ENCODE peak calls at places on chromosome 16, in nine cellular contexts. C, F, H, U, T, I, Y, J and L are unnamed samples. For H3K4me1, the result is how much of the 10 kb centered on the place peaks cover.

GRCh38 chr16:89315271-89315670 is 97.8 kb downstream of the ZNF778 start:
- DNase-seq in C (no peak), F (no peak), H (no peak), U (no peak), T (no peak), I (no peak), Y (no peak), J (no peak), L (no peak)

GRCh38 chr16:75927824-75928223 is 201.5 kb upstream of the CPHXL start:
- DNase-seq in C (no peak), F (no peak), H (no peak), U (no peak), T (no peak), I (no peak), Y (no peak), J (no peak), L (no peak)

GRCh38 chr16:1392826-1393225 is 21.7 kb downstream of the UNKL start:
- DNase-seq in C (no peak), F (no peak), H (no peak), U (no peak), T (no peak), I (no peak), Y (no peak), J (no peak), L (no peak)

GRCh38 chr16:48126801-48127644 is 28.8 kb downstream of the ABCC12 start:
- DNase-seq in C (no peak), F (no peak), H (no peak), U (peak), T (peak), I (no peak), Y (peak), J (peak), L (no peak)

GRCh38 chr16:70430667-70431536 is 8.0 kb downstream of the ST3GAL2 start:
- DNase-seq in C (no peak), F (no peak), H (no peak), U (no peak), T (peak), I (no peak), Y (no peak), J (no peak), L (no peak)

GRCh38 chr16:2894231-2894630 is 11.2 kb downstream of the FLYWCH2 start:
- DNase-seq in C (no peak), F (no peak), H (no peak), U (no peak), T (no peak), I (no peak), Y (no peak), J (no peak), L (no peak)

GRCh38 chr16:85238233-85238647 is 126.0 kb upstream of the CIBAR2 start:
- DNase-seq in C (no peak), F (peak), H (peak), U (no peak), T (peak), I (no peak), Y (no peak), J (peak), L (peak)

GRCh38 chr16:10531582-10531981 is 48.8 kb downstream of the EMP2 start:
- DNase-seq in C (no peak), F (no peak), H (no peak), U (no peak), T (no peak), I (no peak), Y (no peak), J (no peak), L (no peak)

GRCh38 chr16:68529931-68530667 is 9.0 kb upstream of the ZFP90 start:
- DNase-seq in C (peak), F (peak), H (peak), U (peak), T (peak), I (peak), Y (peak), J (peak), L (peak)

GRCh38 chr16:89315791-89316581 is 98.5 kb downstream of the ZNF778 start:
- DNase-seq in C (no peak), F (no peak), H (peak), U (peak), T (peak), I (peak), Y (no peak), J (peak), L (peak)

GRCh38 chr16:52671560-52671959 is 124.6 kb upstream of the TOX3 start:
- DNase-seq in C (no peak), F (no peak), H (no peak), U (no peak), T (no peak), I (no peak), Y (no peak), J (no peak), L (no peak)

GRCh38 chr16:86120201-86120981 is 221.4 kb downstream of the IRF8 start:
- DNase-seq in C (no peak), F (no peak), H (no peak), U (no peak), T (peak), I (no peak), Y (no peak), J (no peak), L (no peak)

GRCh38 chr16:30417447-30418349 is 10.3 kb downstream of the ZNF771 start:
- DNase-seq in C (peak), F (peak), H (peak), U (peak), T (peak), I (peak), Y (peak), J (peak), L (peak)

GRCh38 chr16:13936596-13937081 is 16.7 kb downstream of the ERCC4 start:
- DNase-seq in C (peak), F (no peak), H (peak), U (peak), T (peak), I (no peak), Y (peak), J (no peak), L (no peak)

GRCh38 chr16:68396481-68396880 is 51.8 kb downstream of the SMPD3 start:
- DNase-seq in C (peak), F (peak), H (peak), U (peak), T (peak), I (peak), Y (no peak), J (peak), L (no peak)

GRCh38 chr16:69595127-69596036 is 29.6 kb downstream of the NFAT5 start:
- DNase-seq in C (no peak), F (no peak), H (no peak), U (peak), T (peak), I (no peak), Y (no peak), J (no peak), L (no peak)

GRCh38 chr16:78128920-78129319 is 29.5 kb downstream of the WWOX start:
- DNase-seq in C (no peak), F (no peak), H (no peak), U (no peak), T (no peak), I (no peak), Y (no peak), J (no peak), L (no peak)

GRCh38 chr16:87145181-87146176 is 171.7 kb downstream of the C16orf95 start:
- DNase-seq in C (no peak), F (no peak), H (no peak), U (peak), T (peak), I (no peak), Y (no peak), J (no peak), L (no peak)

GRCh38 chr16:80296034-80296433 is 244.8 kb upstream of the DYNLRB2 start:
- DNase-seq in C (no peak), F (no peak), H (no peak), U (no peak), T (no peak), I (no peak), Y (no peak), J (no peak), L (no peak)

GRCh38 chr16:10858203-10858602 is 18.8 kb upstream of the CIITA start:
- DNase-seq in C (no peak), F (no peak), H (no peak), U (no peak), T (no peak), I (no peak), Y (no peak), J (no peak), L (no peak)

GRCh38 chr16:56353054-56353921 is 72.1 kb downstream of the AMFR start:
- DNase-seq in C (peak), F (no peak), H (peak), U (no peak), T (no peak), I (peak), Y (peak), J (peak), L (no peak)

GRCh38 chr16:87551487-87551886 is 50.8 kb upstream of the JPH3 start:
- DNase-seq in C (no peak), F (no peak), H (no peak), U (no peak), T (no peak), I (no peak), Y (no peak), J (no peak), L (no peak)

GRCh38 chr16:1181715-1182671 is 29.1 kb downstream of the CACNA1H start:
- DNase-seq in C (peak), F (peak), H (peak), U (peak), T (peak), I (peak), Y (peak), J (peak), L (peak)

GRCh38 chr16:30409125-30410060 is 2.0 kb downstream of the ZNF771 start:
- DNase-seq in C (peak), F (peak), H (peak), U (peak), T (peak), I (peak), Y (peak), J (peak), L (peak)

GRCh38 chr16:10521681-10522274 is 58.6 kb downstream of the EMP2 start:
- DNase-seq in C (peak), F (peak), H (peak), U (peak), T (peak), I (no peak), Y (peak), J (peak), L (no peak)

GRCh38 chr16:72877374-72878028 is 170.4 kb downstream of the ZFHX3 start:
- DNase-seq in C (no peak), F (no peak), H (peak), U (peak), T (peak), I (no peak), Y (no peak), J (no peak), L (no peak)

GRCh38 chr16:88578446-88579313 is 8.5 kb downstream of the ZC3H18 start:
- DNase-seq in C (no peak), F (no peak), H (no peak), U (no peak), T (no peak), I (no peak), Y (no peak), J (no peak), L (no peak)

DNA sequence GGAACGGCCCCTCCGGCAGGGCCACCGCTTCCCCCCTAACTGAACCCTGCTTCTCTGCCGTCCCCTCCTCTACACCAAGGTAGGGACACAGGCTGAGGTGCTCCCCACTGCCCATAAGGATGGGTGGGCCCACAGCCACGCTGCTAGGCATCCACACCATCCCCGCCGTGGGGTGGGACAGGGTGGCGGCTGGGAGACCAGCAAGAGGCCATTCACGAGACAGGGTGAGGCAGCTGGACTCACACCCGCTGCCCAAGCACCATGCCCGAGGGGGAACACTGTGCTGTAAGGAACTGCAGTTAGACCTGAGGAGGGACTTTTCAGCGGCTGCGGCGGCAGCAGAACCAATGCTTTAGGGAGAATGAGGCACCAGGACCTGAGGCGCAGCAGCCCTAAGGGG is 47.5 kb upstream of the RRN3 start:
- DNase-seq in C (no peak), F (no peak), H (no peak), U (no peak), T (peak), I (peak), Y (no peak), J (no peak), L (no peak)
- H3K4me1 ChIP-seq in C (under half), F (under half), H (under half), U (under half), T (under half), I (under half), Y (half or more), J (under half), L (half or more)

GRCh38 chr16:71709231-71709781 is 15.2 kb downstream of the PHLPP2 start:
- DNase-seq in C (no peak), F (no peak), H (no peak), U (peak), T (peak), I (no peak), Y (no peak), J (no peak), L (no peak)
- H3K27ac ChIP-seq in C (no peak), F (no peak), H (no peak), U (peak), T (peak), I (no peak), Y (no peak), J (no peak), L (no peak)

GRCh38 chr16:22324787-22325597 is 27.8 kb downstream of the POLR3E start:
- DNase-seq in C (no peak), F (no peak), H (peak), U (peak), T (no peak), I (no peak), Y (no peak), J (no peak), L (no peak)
- H3K4me1 ChIP-seq in C (under half), F (under half), H (under half), U (under half), T (under half), I (under half), Y (under half), J (under half), L (under half)

DNA sequence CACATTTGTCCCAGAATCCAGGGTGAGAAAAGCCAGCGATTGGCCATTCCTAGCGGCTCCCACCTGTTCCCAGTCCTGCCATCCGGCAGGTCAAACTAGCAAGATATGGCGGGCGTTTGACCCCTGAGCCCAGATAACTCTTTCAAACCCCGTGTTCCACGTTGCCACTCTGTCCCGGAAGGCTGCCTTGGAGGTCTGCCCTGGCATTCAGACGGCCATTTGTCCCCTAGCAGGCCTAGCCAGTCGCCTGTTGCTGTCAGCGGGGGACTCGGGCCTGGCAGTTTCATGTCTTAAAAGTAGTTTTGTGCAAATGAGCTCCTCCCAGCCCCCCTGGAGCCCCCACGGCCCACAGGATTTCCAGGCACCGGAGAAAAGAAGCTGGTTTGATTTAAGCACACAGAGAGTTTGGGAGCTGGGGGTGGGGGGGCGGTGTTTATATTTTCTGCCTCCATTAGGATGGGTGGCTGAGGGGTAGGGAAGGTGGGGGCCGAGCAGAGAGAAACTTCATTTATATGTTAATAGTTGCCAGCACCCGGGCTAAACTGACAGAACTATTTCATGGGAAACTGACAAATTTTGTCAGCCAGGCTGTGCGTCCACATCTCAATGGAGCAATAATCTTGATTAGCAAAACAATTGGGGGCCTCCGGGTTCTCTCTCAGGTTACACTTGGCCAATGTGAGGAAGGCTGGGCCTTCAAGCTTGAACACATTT is 240.9 kb upstream of the SALL1 start:
- DNase-seq in C (no peak), F (peak), H (no peak), U (no peak), T (no peak), I (no peak), Y (no peak), J (no peak), L (no peak)
- H3K27ac ChIP-seq in C (no peak), F (peak), H (no peak), U (no peak), T (peak), I (no peak), Y (no peak), J (no peak), L (no peak)

GRCh38 chr16:11992594-11993524 is 16.3 kb downstream of the SNX29 start:
- DNase-seq in C (no peak), F (no peak), H (no peak), U (no peak), T (no peak), I (no peak), Y (no peak), J (no peak), L (no peak)
- H3K4me1 ChIP-seq in C (under half), F (under half), H (under half), U (under half), T (under half), I (under half), Y (under half), J (under half), L (under half)